ENCODE peak calls at places on chromosomes 5 and 9, in six cellular contexts. Z, I, N, A, R and Q are unnamed samples.
A peak's percentile ranks its signal among the peaks of the same experiment; 100 is the strongest.

GRCh38 chr5:165502893-165503696 is 1997.7 kb downstream of the MAT2B start:
- DNase-seq in Z (no peak), I (no peak), N (no peak), A (no peak), R (no peak), Q (no peak)

GRCh38 chr9:8888592-8888991 is 1089.0 kb upstream of the DMAC1 start:
- DNase-seq in Z (no peak), I (no peak), N (no peak), A (no peak), R (no peak), Q (no peak)

GRCh38 chr9:94639045-94639995 is at the start of gene FBP1:
- DNase-seq in Z (no peak), I (peak; percentile 55), N (peak; percentile 64), A (no peak), R (no peak), Q (peak; percentile 50)

GRCh38 chr5:17719592-17719991 is 85.3 kb downstream of the TAF11L14 start:
- DNase-seq in Z (no peak), I (no peak), N (no peak), A (no peak), R (no peak), Q (no peak)

GRCh38 chr5:172806897-172807672 is 27.0 kb upstream of the ERGIC1 start:
- DNase-seq in Z (peak; percentile 49), I (peak; percentile 88), N (peak; percentile 93), A (peak; percentile 98), R (peak; percentile 80), Q (peak; percentile 61)

GRCh38 chr5:33261305-33261704 is 179.5 kb upstream of the TARS1 start:
- DNase-seq in Z (no peak), I (no peak), N (no peak), A (no peak), R (no peak), Q (no peak)

GRCh38 chr9:95574176-95574575 is 57.4 kb upstream of the PTCH1 start:
- DNase-seq in Z (no peak), I (no peak), N (no peak), A (peak; percentile 14), R (no peak), Q (no peak)

GRCh38 chr5:160262665-160263064 is 33.4 kb downstream of the FABP6 start:
- DNase-seq in Z (no peak), I (peak; percentile 55), N (no peak), A (no peak), R (no peak), Q (no peak)

GRCh38 chr5:121182788-121183490 is 668.7 kb upstream of the FTMT start:
- DNase-seq in Z (no peak), I (no peak), N (no peak), A (no peak), R (no peak), Q (no peak)

GRCh38 chr5:171596391-171596878 is 177.0 kb downstream of the FGF18 start:
- DNase-seq in Z (peak; percentile 43), I (no peak), N (no peak), A (no peak), R (no peak), Q (no peak)

GRCh38 chr9:122464633-122465567 is 12.8 kb downstream of the OR1J1 start:
- DNase-seq in Z (peak; percentile 31), I (peak; percentile 54), N (peak; percentile 83), A (peak; percentile 84), R (peak; percentile 60), Q (peak; percentile 66)

GRCh38 chr5:143057580-143057999 is 287.4 kb downstream of the ARHGAP26 start:
- DNase-seq in Z (no peak), I (no peak), N (no peak), A (no peak), R (no peak), Q (no peak)

GRCh38 chr5:78501411-78502338 is 141.3 kb downstream of the SCAMP1 start:
- DNase-seq in Z (no peak), I (no peak), N (no peak), A (no peak), R (no peak), Q (no peak)

GRCh38 chr5:22577006-22577405 is 276.1 kb downstream of the CDH12 start:
- DNase-seq in Z (no peak), I (no peak), N (no peak), A (no peak), R (no peak), Q (no peak)

GRCh38 chr5:96342581-96342980 is 90.5 kb downstream of the PCSK1 start:
- DNase-seq in Z (no peak), I (no peak), N (no peak), A (no peak), R (no peak), Q (no peak)

GRCh38 chr9:110919609-110920008 is 118.7 kb downstream of the LPAR1 start:
- DNase-seq in Z (no peak), I (no peak), N (no peak), A (peak; percentile 91), R (no peak), Q (no peak)

GRCh38 chr5:60945760-60946253 is 802 bp downstream of the NDUFAF2 start:
- DNase-seq in Z (no peak), I (peak; percentile 21), N (peak; percentile 34), A (peak; percentile 32), R (peak; percentile 15), Q (no peak)

GRCh38 chr9:109793196-109793595 is 13.2 kb downstream of the PALM2AKAP2 start:
- DNase-seq in Z (no peak), I (no peak), N (no peak), A (peak; percentile 25), R (no peak), Q (no peak)

GRCh38 chr5:997001-997474 is 11.6 kb upstream of the NKD2 start:
- DNase-seq in Z (no peak), I (peak; percentile 70), N (no peak), A (peak; percentile 46), R (peak; percentile 35), Q (peak; percentile 24)

GRCh38 chr5:135883441-135883840 is 12.2 kb downstream of the IL9 start:
- DNase-seq in Z (no peak), I (peak; percentile 25), N (no peak), A (no peak), R (no peak), Q (no peak)

GRCh38 chr9:129860653-129861446 is 25.6 kb downstream of the USP20 start:
- DNase-seq in Z (no peak), I (no peak), N (no peak), A (no peak), R (no peak), Q (no peak)

GRCh38 chr9:135522931-135523330 is 1.7 kb downstream of the LCN1 start:
- DNase-seq in Z (no peak), I (no peak), N (peak; percentile 16), A (no peak), R (no peak), Q (no peak)

GRCh38 chr5:175059687-175060194 is 335.4 kb downstream of the MSX2 start:
- DNase-seq in Z (peak; percentile 41), I (no peak), N (no peak), A (peak; percentile 58), R (peak; percentile 24), Q (no peak)

GRCh38 chr5:39399135-39400036 is 25.4 kb downstream of the DAB2 start:
- DNase-seq in Z (no peak), I (peak; percentile 45), N (no peak), A (peak; percentile 89), R (peak; percentile 30), Q (no peak)

GRCh38 chr9:69465473-69465872 is 140.5 kb downstream of the ENTREP1 start:
- DNase-seq in Z (no peak), I (no peak), N (no peak), A (no peak), R (no peak), Q (peak; percentile 82)
- TF ChIP-seq EP300 in Z (no peak), I (no peak), N (no peak), A (no peak), R (no peak), Q (no peak)

DNA sequence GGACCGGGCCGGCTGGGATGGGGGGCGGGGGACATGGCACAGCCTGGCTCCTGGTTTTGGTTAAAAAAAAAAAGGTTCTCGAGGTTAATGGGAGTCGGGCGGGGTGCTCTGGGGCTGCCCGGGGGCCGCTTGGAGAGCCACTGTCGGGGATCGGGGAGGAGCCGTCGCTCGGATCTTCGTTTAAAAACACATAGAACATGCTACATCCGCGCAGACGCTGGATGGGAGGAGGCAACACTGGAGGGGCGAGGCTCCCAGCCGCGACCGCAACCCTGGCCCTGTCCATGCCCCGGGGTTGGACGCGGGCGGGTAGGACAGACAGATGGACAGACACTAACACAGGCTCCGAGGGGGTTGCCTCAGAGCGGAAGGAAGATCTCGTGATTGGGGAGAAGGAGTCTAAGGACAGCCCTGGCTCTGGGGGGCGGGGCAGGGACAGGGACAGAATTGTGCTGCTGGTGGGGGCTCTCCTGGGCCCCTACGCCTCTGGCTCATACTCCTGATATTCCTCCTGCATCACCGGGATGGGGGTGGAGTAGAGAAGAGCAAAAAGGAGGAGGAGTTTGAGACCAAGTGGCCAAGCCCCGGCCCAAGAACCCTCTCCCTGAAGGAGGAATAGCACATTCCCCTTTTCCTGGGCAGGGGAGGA is 9.9 kb downstream of the SNCB start:
- DNase-seq in Z (no peak), I (peak; percentile 57), N (no peak), A (peak; percentile 24), R (no peak), Q (no peak)
- H3K4me3 ChIP-seq in Z (peak overlapping the region; percentile 32), I (peak overlapping the region; percentile 24), N (no peak overlapping the region), A (peak overlapping the region; percentile 38), R (no peak overlapping the region), Q (no peak overlapping the region)

GRCh38 chr9:12785251-12785880 is 10.5 kb downstream of the LURAP1L start:
- DNase-seq in Z (no peak), I (no peak), N (peak; percentile 66), A (peak; percentile 86), R (no peak), Q (no peak)
- TF ChIP-seq EP300 in Z (no peak), I (no peak), N (no peak), A (peak; percentile 19), R (no peak), Q (no peak)

DNA sequence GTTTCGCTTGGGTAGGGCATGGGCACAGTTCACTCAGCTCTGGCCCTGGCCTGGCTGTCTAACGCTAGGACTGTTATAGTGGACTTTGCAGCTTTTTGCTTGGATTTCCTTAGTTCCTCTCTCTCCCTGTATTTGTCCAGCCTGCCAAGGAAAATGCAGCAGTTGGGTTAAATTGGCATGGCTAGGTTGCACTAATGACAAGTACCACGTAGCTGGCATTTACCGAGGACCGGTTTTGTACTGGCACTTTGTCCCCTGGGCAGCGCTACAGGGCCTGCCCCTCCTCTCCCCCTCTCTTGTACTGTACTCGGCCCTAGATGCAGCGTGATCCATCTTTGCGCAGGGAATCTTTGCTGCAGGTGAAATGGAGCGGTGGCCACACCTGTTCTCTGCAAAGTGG is 2.4 kb downstream of the WDR5 start:
- DNase-seq in Z (no peak), I (no peak), N (peak; percentile 38), A (no peak), R (no peak), Q (no peak)
- H3K4me3 ChIP-seq in Z (no peak overlapping the region), I (no peak overlapping the region), N (no peak overlapping the region), A (no peak overlapping the region), R (peak overlapping the region; percentile 9), Q (no peak overlapping the region)

DNA sequence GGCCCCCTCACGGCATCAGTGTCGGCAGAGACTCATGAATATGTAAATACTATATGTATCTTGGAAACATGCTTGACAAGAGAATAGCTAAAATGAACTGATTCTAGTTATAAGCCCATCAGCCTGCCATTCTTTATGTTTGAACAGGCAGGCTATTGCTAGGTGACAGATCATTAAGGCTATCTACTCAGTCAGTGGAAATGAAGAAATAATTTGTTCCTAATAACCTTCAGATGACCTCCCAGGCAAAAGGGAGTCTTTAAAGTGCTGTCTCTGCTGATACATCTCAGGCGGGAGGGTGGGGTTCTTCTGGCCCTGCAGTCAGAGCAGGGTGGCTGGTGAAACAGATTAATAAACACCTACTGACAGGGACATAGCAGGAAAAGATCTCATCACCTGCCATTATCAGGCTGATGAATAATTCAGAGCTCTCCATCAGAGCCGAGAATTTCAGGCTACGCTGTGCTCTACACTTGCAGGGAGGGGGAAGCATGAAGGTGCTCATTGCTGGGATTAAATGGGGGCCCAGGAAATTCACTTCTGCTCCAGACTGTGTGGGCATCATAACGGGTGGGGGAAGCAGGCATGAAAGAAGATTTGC is 394.1 kb downstream of the RASEF start:
- DNase-seq in Z (no peak), I (no peak), N (no peak), A (no peak), R (no peak), Q (no peak)
- TF ChIP-seq EP300 in Z (no peak), I (no peak), N (no peak), A (no peak), R (no peak), Q (no peak)